ENCODE peak calls at places on chromosomes 2 and 18, in five cellular contexts. K, M, E, X and G are unnamed samples.

GRCh38 chr2:1373794-1374193 is 39.5 kb upstream of the TPO start:
- DNase-seq in K (no peak), M (no peak), E (no peak), X (no peak), G (no peak)

GRCh38 chr18:59246796-59247195 is 26.5 kb downstream of the RAX start:
- DNase-seq in K (no peak), M (no peak), E (no peak), X (no peak), G (no peak)

GRCh38 chr2:75466708-75467311 is 93.9 kb downstream of the EVA1A start:
- DNase-seq in K (no peak), M (no peak), E (peak), X (no peak), G (no peak)

GRCh38 chr2:108538000-108538625 is 3.8 kb downstream of the LIMS1 start:
- DNase-seq in K (no peak), M (no peak), E (no peak), X (no peak), G (no peak)

GRCh38 chr2:157322432-157322831 is 3.2 kb downstream of the ERMN start:
- DNase-seq in K (no peak), M (no peak), E (no peak), X (no peak), G (no peak)

GRCh38 chr2:133838642-133839370 is 270.5 kb upstream of the NCKAP5 start:
- DNase-seq in K (no peak), M (no peak), E (no peak), X (no peak), G (no peak)

GRCh38 chr18:61466736-61467135 is 133.5 kb downstream of the CDH20 start:
- DNase-seq in K (no peak), M (no peak), E (no peak), X (no peak), G (no peak)

GRCh38 chr2:70826696-70827330 is 6.4 kb upstream of the CLEC4F start:
- DNase-seq in K (no peak), M (no peak), E (no peak), X (no peak), G (no peak)

GRCh38 chr18:3478262-3478978 is 28.4 kb downstream of the TGIF1 start:
- DNase-seq in K (no peak), M (no peak), E (no peak), X (no peak), G (no peak)

GRCh38 chr18:13629841-13630747 is 96.3 kb downstream of the FAM210A start:
- DNase-seq in K (peak), M (peak), E (peak), X (no peak), G (peak)

GRCh38 chr2:64612575-64613195 is 41.0 kb downstream of the SERTAD2 start:
- DNase-seq in K (peak), M (no peak), E (no peak), X (no peak), G (no peak)

GRCh38 chr2:180048256-180048655 is 41.2 kb upstream of the CWC22 start:
- DNase-seq in K (no peak), M (no peak), E (no peak), X (no peak), G (no peak)

GRCh38 chr18:26637324-26637723 is 89.0 kb upstream of the KCTD1 start:
- DNase-seq in K (no peak), M (no peak), E (no peak), X (no peak), G (no peak)

GRCh38 chr2:133390151-133390550 is 178.1 kb downstream of the NCKAP5 start:
- DNase-seq in K (no peak), M (no peak), E (no peak), X (no peak), G (no peak)

GRCh38 chr2:11862049-11862448 is 115.6 kb downstream of the LPIN1 start:
- DNase-seq in K (no peak), M (no peak), E (no peak), X (no peak), G (no peak)

GRCh38 chr2:191220671-191221070 is 24.5 kb upstream of the MYO1B start:
- DNase-seq in K (no peak), M (no peak), E (no peak), X (no peak), G (no peak)

GRCh38 chr2:1867141-1867540 is 122.8 kb upstream of the PXDN start:
- DNase-seq in K (no peak), M (no peak), E (no peak), X (no peak), G (no peak)

GRCh38 chr2:119517433-119517832 is 6.8 kb downstream of the SCTR start:
- DNase-seq in K (no peak), M (no peak), E (peak), X (peak), G (peak)

GRCh38 chr2:113720167-113720566 is 36.3 kb downstream of the SLC35F5 start:
- DNase-seq in K (no peak), M (no peak), E (peak), X (no peak), G (peak)

GRCh38 chr18:46675112-46675511 is 18.1 kb upstream of the LOXHD1 start:
- DNase-seq in K (no peak), M (no peak), E (no peak), X (no peak), G (no peak)

GRCh38 chr18:48735070-48735676 is 196.3 kb downstream of the CTIF start:
- DNase-seq in K (no peak), M (no peak), E (no peak), X (no peak), G (no peak)

GRCh38 chr2:18752667-18753422 is 163.5 kb upstream of the NT5C1B start:
- DNase-seq in K (no peak), M (no peak), E (peak), X (no peak), G (peak)

GRCh38 chr2:132267372-132267771 is 105.6 kb upstream of the ANKRD30BL start:
- DNase-seq in K (no peak), M (no peak), E (no peak), X (no peak), G (no peak)

GRCh38 chr2:112916145-112916571 is 5.2 kb downstream of the IL37 start:
- DNase-seq in K (no peak), M (peak), E (no peak), X (no peak), G (peak)

GRCh38 chr2:45009303-45009927 is at the start of gene SIX2:
- DNase-seq in K (no peak), M (no peak), E (peak), X (peak), G (no peak)

GRCh38 chr2:120470041-120470716 is 124.2 kb downstream of the INHBB start:
- DNase-seq in K (no peak), M (peak), E (peak), X (peak), G (no peak)

GRCh38 chr2:83967854-83968253 is 491.2 kb downstream of the SUCLG1 start:
- DNase-seq in K (no peak), M (no peak), E (peak), X (no peak), G (peak)

GRCh38 chr18:48098007-48098406 is 167.5 kb upstream of the SMAD2 start:
- DNase-seq in K (no peak), M (no peak), E (no peak), X (no peak), G (no peak)

GRCh38 chr2:9302755-9303154 is 96.1 kb downstream of the ASAP2 start:
- DNase-seq in K (no peak), M (no peak), E (no peak), X (no peak), G (no peak)

GRCh38 chr2:222569826-222570225 is 86.1 kb downstream of the FARSB start:
- DNase-seq in K (no peak), M (no peak), E (no peak), X (no peak), G (no peak)

GRCh38 chr2:61762292-61762691 is 91.6 kb downstream of the FAM161A start:
- DNase-seq in K (no peak), M (no peak), E (no peak), X (no peak), G (no peak)

GRCh38 chr2:54597153-54597827 is 126.2 kb upstream of the EML6 start:
- DNase-seq in K (no peak), M (no peak), E (no peak), X (no peak), G (peak)

GRCh38 chr2:207765960-207766582 is 3.6 kb downstream of the FZD5 start:
- DNase-seq in K (no peak), M (no peak), E (no peak), X (no peak), G (no peak)

GRCh38 chr18:24595556-24595955 is 135.1 kb downstream of the HRH4 start:
- DNase-seq in K (no peak), M (no peak), E (no peak), X (peak), G (no peak)

GRCh38 chr18:51149605-51150429 is 47.7 kb downstream of the MEX3C start:
- DNase-seq in K (no peak), M (no peak), E (peak), X (no peak), G (no peak)

GRCh38 chr18:35024965-35025364 is 16.2 kb upstream of the MAPRE2 start:
- DNase-seq in K (no peak), M (no peak), E (peak), X (no peak), G (no peak)

GRCh38 chr2:187390891-187391290 is 57.2 kb downstream of the CALCRL start:
- DNase-seq in K (no peak), M (no peak), E (peak), X (no peak), G (no peak)

GRCh38 chr18:11995445-11996189 is 14.3 kb downstream of the IMPA2 start:
- DNase-seq in K (peak), M (peak), E (peak), X (peak), G (peak)

GRCh38 chr18:79402977-79403722 is 7.4 kb downstream of the NFATC1 start:
- DNase-seq in K (no peak), M (peak), E (no peak), X (peak), G (no peak)
- H3K4me3 ChIP-seq in K (peak), M (peak), E (no peak), X (peak), G (no peak)

GRCh38 chr2:237498341-237498740 is 11.3 kb downstream of the MLPH start:
- DNase-seq in K (no peak), M (no peak), E (no peak), X (peak), G (no peak)

GRCh38 chr2:237501892-237502513 is 15.0 kb downstream of the MLPH start:
- DNase-seq in K (no peak), M (no peak), E (peak), X (peak), G (no peak)

GRCh38 chr2:237497820-237498128 is 10.7 kb downstream of the MLPH start:
- DNase-seq in K (no peak), M (no peak), E (no peak), X (peak), G (no peak)

GRCh38 chr2:237497009-237497819 is 10.2 kb downstream of the MLPH start:
- DNase-seq in K (no peak), M (no peak), E (no peak), X (peak), G (no peak)

GRCh38 chr2:237500681-237501424 is 13.8 kb downstream of the MLPH start:
- DNase-seq in K (no peak), M (no peak), E (peak), X (peak), G (no peak)
- H3K4me3 ChIP-seq in K (no peak), M (no peak), E (peak), X (no peak), G (no peak)

DNA sequence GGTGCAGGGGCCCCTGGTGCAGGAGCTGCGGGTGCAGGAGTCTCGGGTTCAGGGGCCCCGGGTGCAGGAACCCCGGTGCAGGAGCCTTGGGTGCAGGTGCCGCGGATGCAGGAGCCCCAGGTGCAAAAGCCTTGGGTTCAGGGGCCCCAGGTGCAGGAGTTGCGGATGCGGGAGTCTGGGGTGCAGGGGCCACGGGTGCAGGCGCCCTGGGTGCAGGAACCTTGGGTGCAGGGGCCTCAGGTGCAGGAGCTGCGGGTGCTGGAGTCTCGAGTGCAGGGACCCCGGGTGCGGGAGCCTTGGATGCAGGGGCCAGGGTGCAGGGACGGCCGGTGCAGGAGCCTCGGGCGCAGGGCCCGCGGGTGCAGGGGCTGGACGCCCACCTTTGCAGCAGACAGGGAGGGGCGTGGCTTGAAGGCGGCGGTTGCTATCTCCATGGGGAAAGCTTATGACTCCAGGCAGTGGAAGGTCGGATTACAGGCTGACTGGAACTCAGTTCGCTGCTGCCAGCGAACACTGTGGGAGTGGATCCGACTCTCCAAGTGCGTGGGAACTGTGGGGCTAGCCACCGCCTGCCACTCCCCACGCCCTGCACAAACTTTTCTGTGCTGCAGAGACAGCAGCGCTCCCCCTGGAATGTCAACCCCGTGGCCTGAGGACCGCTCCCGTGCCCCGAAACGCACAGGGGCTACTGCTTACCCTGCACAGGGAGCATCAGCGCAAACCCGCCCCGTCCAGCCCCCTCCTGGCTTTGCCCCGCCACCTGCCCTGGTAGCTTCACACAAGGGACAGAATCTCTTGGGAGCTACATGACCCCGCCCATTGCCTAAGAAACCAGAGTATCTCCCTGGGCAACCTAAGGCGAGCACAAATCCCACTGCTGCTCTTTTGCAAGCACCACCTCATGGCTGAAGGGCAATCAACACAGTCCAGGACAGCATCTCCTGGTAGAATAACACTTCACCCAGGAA is 40.3 kb downstream of the COPS9 start:
- DNase-seq in K (no peak), M (no peak), E (no peak), X (no peak), G (no peak)
- H3K4me3 ChIP-seq in K (no peak), M (no peak), E (no peak), X (no peak), G (no peak)

GRCh38 chr2:150483532-150483931 is 3.9 kb downstream of the RND3 start:
- DNase-seq in K (no peak), M (no peak), E (no peak), X (no peak), G (no peak)
- H3K4me3 ChIP-seq in K (no peak), M (no peak), E (peak), X (peak), G (no peak)

DNA sequence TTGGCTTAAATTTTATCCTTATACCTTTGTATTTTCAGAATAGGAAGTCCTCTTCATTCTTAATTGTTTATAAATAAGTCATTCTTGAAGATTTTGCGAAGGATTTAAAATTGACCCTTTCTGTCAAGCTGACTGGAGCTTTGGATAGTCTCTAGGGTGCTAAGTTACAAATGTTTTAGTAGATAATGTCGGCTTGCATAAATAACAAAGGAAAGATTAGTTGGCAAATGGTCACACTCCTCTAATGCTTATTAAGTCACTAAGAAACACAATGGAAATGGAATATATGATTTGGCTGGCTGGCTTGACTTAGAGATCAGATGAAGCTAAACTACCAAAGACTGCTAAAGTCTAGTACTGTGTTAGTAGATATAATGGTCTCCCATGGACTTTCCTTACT is 40.6 kb downstream of the UBXN4 start:
- DNase-seq in K (no peak), M (no peak), E (no peak), X (no peak), G (no peak)
- H3K4me3 ChIP-seq in K (no peak), M (no peak), E (no peak), X (no peak), G (no peak)

GRCh38 chr18:78641689-78642231 is 337.9 kb upstream of the SALL3 start:
- DNase-seq in K (no peak), M (no peak), E (no peak), X (no peak), G (no peak)

GRCh38 chr18:78640596-78640995 is 339.0 kb upstream of the SALL3 start:
- DNase-seq in K (no peak), M (no peak), E (no peak), X (no peak), G (peak)

GRCh38 chr18:78637442-78638402 is 341.9 kb upstream of the SALL3 start:
- DNase-seq in K (no peak), M (no peak), E (no peak), X (no peak), G (no peak)

GRCh38 chr18:78639597-78639950 is 340.0 kb upstream of the SALL3 start:
- DNase-seq in K (no peak), M (no peak), E (no peak), X (no peak), G (no peak)

GRCh38 chr18:78638889-78639596 is 340.6 kb upstream of the SALL3 start:
- DNase-seq in K (no peak), M (no peak), E (no peak), X (no peak), G (no peak)
- H3K4me3 ChIP-seq in K (no peak), M (no peak), E (no peak), X (no peak), G (no peak)

GRCh38 chr18:77056399-77057015 is 76.1 kb downstream of the MBP start:
- DNase-seq in K (no peak), M (no peak), E (no peak), X (peak), G (no peak)
- H3K4me3 ChIP-seq in K (no peak), M (no peak), E (no peak), X (no peak), G (no peak)

GRCh38 chr2:166436976-166437375 is 57.1 kb downstream of the SCN7A start:
- DNase-seq in K (no peak), M (no peak), E (no peak), X (no peak), G (no peak)

GRCh38 chr2:166439078-166439477 is 55.0 kb downstream of the SCN7A start:
- DNase-seq in K (no peak), M (no peak), E (no peak), X (no peak), G (no peak)

GRCh38 chr2:166434491-166434890 is 58.7 kb upstream of the SCN9A start:
- DNase-seq in K (no peak), M (no peak), E (no peak), X (no peak), G (no peak)

GRCh38 chr2:166433457-166433856 is 57.7 kb upstream of the SCN9A start:
- DNase-seq in K (no peak), M (no peak), E (no peak), X (no peak), G (no peak)
- H3K4me3 ChIP-seq in K (no peak), M (no peak), E (no peak), X (no peak), G (no peak)

GRCh38 chr2:100822587-100823248 is 2.8 kb downstream of the NPAS2 start:
- DNase-seq in K (no peak), M (no peak), E (no peak), X (no peak), G (no peak)

GRCh38 chr2:100821913-100822260 is 1.9 kb downstream of the NPAS2 start:
- DNase-seq in K (no peak), M (no peak), E (no peak), X (no peak), G (no peak)

GRCh38 chr2:100820346-100821254 is 661 bp downstream of the NPAS2 start:
- DNase-seq in K (no peak), M (no peak), E (no peak), X (peak), G (no peak)

GRCh38 chr2:100819365-100820345 is at the start of gene NPAS2:
- DNase-seq in K (peak), M (no peak), E (peak), X (peak), G (peak)

DNA sequence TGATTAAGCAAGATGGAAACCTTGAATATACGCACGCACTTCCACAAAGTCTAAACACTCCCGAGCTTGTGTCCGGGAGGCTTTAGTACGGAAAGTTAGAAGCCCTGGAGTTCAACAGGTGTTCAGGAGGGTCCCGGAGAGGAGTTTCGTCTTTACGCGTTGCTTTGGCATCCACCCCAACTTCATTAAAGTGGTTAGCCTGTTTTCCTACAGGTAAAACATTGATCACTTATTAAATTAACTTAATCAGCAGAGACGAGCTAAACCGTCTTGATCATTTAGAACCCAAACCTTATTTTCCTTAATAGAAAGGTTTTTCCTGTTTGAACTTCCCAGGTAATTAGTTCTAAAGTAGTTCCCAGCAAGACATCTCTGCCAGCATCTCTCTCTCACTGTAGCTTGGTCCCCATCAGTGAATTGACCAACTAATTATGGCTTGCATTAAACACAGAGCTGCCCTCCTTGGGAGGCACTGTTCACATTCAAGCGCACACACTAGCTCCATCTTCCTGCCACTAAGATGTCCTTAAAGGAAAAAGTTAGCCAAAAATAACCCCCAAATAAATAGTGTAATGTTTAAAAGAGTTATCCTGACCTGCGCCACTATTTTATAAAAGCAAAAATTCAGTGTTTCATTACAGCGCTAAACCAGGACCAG is 1.4 kb downstream of the NPAS2 start:
- DNase-seq in K (no peak), M (no peak), E (peak), X (no peak), G (no peak)
- H3K4me3 ChIP-seq in K (peak), M (peak), E (peak), X (peak), G (no peak)